ENCODE peak calls at places on chromosomes 1 and 21, in four cellular contexts. One of them, this sample, is unnamed.

GRCh38 chr1:231590453-231591198 is 36.0 kb upstream of the DISC1 start:
- DNase-seq in NB4: peak; percentile 79
- DNase-seq in A549: peak; percentile 83
- DNase-seq in WTC11: peak; percentile 48
- DNase-seq in this sample: peak; percentile 78

GRCh38 chr1:102186541-102186940 is 189.8 kb upstream of the OLFM3 start:
- DNase-seq in A549: no peak
- DNase-seq in NB4: no peak
- DNase-seq in WTC11: no peak
- DNase-seq in this sample: no peak

GRCh38 chr1:161082483-161082882 is 6.9 kb downstream of the NECTIN4 start:
- DNase-seq in NB4: no peak
- DNase-seq in A549: no peak
- DNase-seq in WTC11: no peak
- DNase-seq in this sample: no peak

GRCh38 chr1:226978350-226979114 is 38.4 kb downstream of the COQ8A start:
- DNase-seq in A549: no peak
- DNase-seq in WTC11: no peak
- DNase-seq in NB4: no peak
- DNase-seq in this sample: no peak

GRCh38 chr1:224486801-224487583 is 52.4 kb upstream of the WDR26 start:
- DNase-seq in NB4: no peak
- DNase-seq in A549: no peak
- DNase-seq in WTC11: no peak
- DNase-seq in this sample: no peak

GRCh38 chr21:42227909-42228708 is 9.2 kb downstream of the ABCG1 start:
- DNase-seq in WTC11: peak; percentile 74
- DNase-seq in NB4: peak; percentile 88
- DNase-seq in A549: peak; percentile 82
- DNase-seq in this sample: peak; percentile 89

GRCh38 chr1:29239142-29239541 is 2.8 kb downstream of the PTPRU start:
- DNase-seq in WTC11: no peak
- DNase-seq in A549: peak; percentile 55
- DNase-seq in NB4: no peak
- DNase-seq in this sample: no peak

GRCh38 chr1:27689423-27690173 is 17.6 kb upstream of the IFI6 start:
- DNase-seq in WTC11: no peak
- DNase-seq in A549: no peak
- DNase-seq in NB4: no peak
- DNase-seq in this sample: no peak

GRCh38 chr21:30612132-30612531 is 1.6 kb downstream of the KRTAP6-1 start:
- DNase-seq in A549: no peak
- DNase-seq in NB4: no peak
- DNase-seq in WTC11: no peak
- DNase-seq in this sample: no peak

GRCh38 chr1:191993549-191993948 is 164.7 kb upstream of the RGS18 start:
- DNase-seq in NB4: peak; percentile 42
- DNase-seq in WTC11: no peak
- DNase-seq in A549: peak; percentile 19
- DNase-seq in this sample: peak; percentile 58

GRCh38 chr1:114558548-114558947 is 22.9 kb downstream of the BCAS2 start:
- DNase-seq in NB4: peak; percentile 31
- DNase-seq in A549: peak; percentile 5
- DNase-seq in WTC11: no peak
- DNase-seq in this sample: no peak

GRCh38 chr1:96721053-96721381 is 567 bp upstream of the PTBP2 start:
- DNase-seq in A549: no peak
- DNase-seq in NB4: no peak
- DNase-seq in WTC11: no peak
- DNase-seq in this sample: no peak

GRCh38 chr1:201419737-201420607 is 1.6 kb downstream of the TNNI1 start:
- DNase-seq in WTC11: no peak
- DNase-seq in NB4: no peak
- DNase-seq in A549: no peak
- DNase-seq in this sample: no peak

GRCh38 chr1:19209439-19209989 is 552 bp downstream of the UBR4 start:
- DNase-seq in A549: peak; percentile 39
- DNase-seq in NB4: peak; percentile 74
- DNase-seq in WTC11: no peak
- DNase-seq in this sample: peak; percentile 48

GRCh38 chr1:154856049-154856448 is 14.0 kb downstream of the KCNN3 start:
- DNase-seq in A549: no peak
- DNase-seq in WTC11: peak; percentile 49
- DNase-seq in NB4: no peak
- DNase-seq in this sample: no peak

GRCh38 chr1:51958824-51959223 is 31.7 kb downstream of the RAB3B start:
- DNase-seq in NB4: no peak
- DNase-seq in A549: no peak
- DNase-seq in WTC11: no peak
- DNase-seq in this sample: no peak

GRCh38 chr1:9653195-9653782 is 1.8 kb downstream of the PIK3CD start:
- DNase-seq in WTC11: no peak
- DNase-seq in NB4: peak; percentile 63
- DNase-seq in A549: no peak
- DNase-seq in this sample: no peak
- TF ChIP-seq MAX in WTC11: no peak
- TF ChIP-seq MAX in NB4: no peak
- TF ChIP-seq MAX in A549: no peak
- TF ChIP-seq MAX in this sample: no peak

GRCh38 chr1:62438163-62438562 is 1.3 kb downstream of the USP1 start:
- DNase-seq in NB4: peak; percentile 31
- DNase-seq in A549: no peak
- DNase-seq in WTC11: no peak
- DNase-seq in this sample: peak; percentile 35
- TF ChIP-seq MAX in NB4: no peak
- TF ChIP-seq MAX in A549: no peak
- TF ChIP-seq MAX in WTC11: no peak
- TF ChIP-seq MAX in this sample: no peak

DNA sequence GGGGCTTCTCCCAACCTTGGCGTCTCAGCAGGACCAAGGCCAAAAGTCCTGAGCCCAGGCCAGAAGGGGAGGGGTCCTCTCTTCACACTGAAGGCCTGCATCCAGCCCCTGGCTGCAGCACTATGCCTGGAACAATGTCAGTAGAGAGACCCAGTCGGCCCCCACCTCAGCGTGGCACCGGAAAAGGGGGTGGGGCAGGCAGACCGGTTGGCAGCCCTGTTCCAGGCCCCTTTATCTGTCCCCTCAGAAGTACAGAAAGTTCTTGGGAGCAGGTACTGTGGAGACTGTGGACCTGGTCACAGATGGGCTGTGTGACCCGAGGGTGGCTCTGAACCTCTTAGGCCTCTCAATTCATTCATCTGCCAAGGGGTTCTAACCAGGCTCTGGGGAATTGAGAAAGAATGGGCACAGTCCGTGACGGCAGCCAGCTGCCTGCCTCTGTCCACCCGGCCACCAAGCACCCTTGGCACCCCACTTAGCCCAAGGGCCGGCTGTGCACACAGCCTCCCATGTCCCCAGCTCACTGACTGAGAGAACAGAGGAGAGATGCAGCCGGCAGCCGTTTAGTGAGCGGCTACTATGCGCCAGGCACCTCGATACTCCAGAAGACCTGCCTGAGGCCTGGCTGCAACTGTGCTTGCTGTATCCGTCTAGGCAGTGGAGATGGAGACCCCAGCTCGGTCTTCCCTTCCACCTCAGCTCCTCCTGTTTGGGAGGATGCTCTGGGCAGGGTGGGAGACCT is 23.9 kb downstream of the RUNX3 start:
- DNase-seq in A549: no peak
- DNase-seq in NB4: no peak
- DNase-seq in WTC11: no peak
- DNase-seq in this sample: no peak
- TF ChIP-seq MAX in A549: no peak
- TF ChIP-seq MAX in NB4: no peak
- TF ChIP-seq MAX in WTC11: no peak
- TF ChIP-seq MAX in this sample: no peak

DNA sequence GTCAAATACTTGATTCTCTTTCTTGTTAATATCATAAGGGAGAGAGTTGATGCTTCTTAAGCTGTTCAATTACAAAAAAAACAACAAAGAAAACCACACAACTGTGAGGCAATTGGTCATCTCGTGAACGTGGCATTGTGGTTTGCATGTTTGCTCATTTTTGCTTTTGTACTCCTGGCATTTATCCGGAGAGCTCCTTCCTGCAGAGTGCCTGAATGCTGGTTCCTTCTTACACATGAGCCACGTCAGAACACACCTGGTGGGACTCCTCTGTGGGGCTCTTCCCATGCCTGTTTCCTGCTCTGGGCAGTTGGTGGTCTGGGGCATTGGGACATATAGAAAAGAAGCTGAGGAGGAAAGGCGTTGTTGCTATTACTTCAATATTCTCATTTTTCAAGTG is 25.7 kb downstream of the KCNK1 start:
- DNase-seq in WTC11: no peak
- DNase-seq in NB4: no peak
- DNase-seq in A549: no peak
- DNase-seq in this sample: no peak
- TF ChIP-seq MAX in WTC11: no peak
- TF ChIP-seq MAX in NB4: no peak
- TF ChIP-seq MAX in A549: no peak
- TF ChIP-seq MAX in this sample: no peak

This sample was measured in endothelial cell of umbilical vein.